ENCODE peak calls at places on chromosomes 16 and 17, in seven cellular contexts. W is fibroblast of lung, V is HCT116, Q is mammary epithelial cell, G is HepG2, T is H9, R is IMR-90. Y is an unnamed sample.
A peak's percentile ranks its signal among the peaks of the same experiment; 100 is the strongest.

GRCh38 chr16:9820481-9821246 is 361.6 kb downstream of the GRIN2A start:
- DNase-seq in W (no peak), V (no peak), Q (no peak), G (no peak), T (peak; percentile 84), R (no peak), Y (no peak)

GRCh38 chr17:1294157-1294717 is 14.8 kb downstream of the TRARG1 start:
- DNase-seq in W (no peak), V (no peak), Q (no peak), G (no peak), T (no peak), R (no peak), Y (no peak)

GRCh38 chr16:23269248-23270091 is 32.6 kb upstream of the SCNN1B start:
- DNase-seq in W (no peak), V (peak; percentile 28), Q (no peak), G (peak; percentile 29), T (no peak), R (no peak), Y (no peak)

GRCh38 chr16:55754056-55754455 is 78.8 kb downstream of the CES1 start:
- DNase-seq in W (no peak), V (no peak), Q (no peak), G (no peak), T (no peak), R (no peak), Y (no peak)

GRCh38 chr16:31438414-31438813 is 4.2 kb downstream of the ZNF843 start:
- DNase-seq in W (no peak), V (no peak), Q (no peak), G (no peak), T (no peak), R (no peak), Y (no peak)

GRCh38 chr16:27345201-27345600 is 31.4 kb downstream of the IL4R start:
- DNase-seq in W (no peak), V (no peak), Q (no peak), G (no peak), T (no peak), R (no peak), Y (no peak)

GRCh38 chr17:74771319-74771914 is 4.7 kb downstream of the NAT9 start:
- DNase-seq in W (no peak), V (no peak), Q (no peak), G (no peak), T (no peak), R (no peak), Y (no peak)

GRCh38 chr16:71626018-71626857 is at the start of gene MARVELD3:
- DNase-seq in W (no peak), V (peak; percentile 76), Q (peak; percentile 71), G (peak; percentile 46), T (peak; percentile 94), R (no peak), Y (peak; percentile 77)

GRCh38 chr17:63984651-63985386 is 12.1 kb upstream of the SCN4A start:
- DNase-seq in W (peak; percentile 91), V (peak; percentile 64), Q (peak; percentile 84), G (peak; percentile 38), T (no peak), R (peak; percentile 91), Y (peak; percentile 63)

GRCh38 chr17:79340771-79341528 is 266.3 kb downstream of the ENGASE start:
- DNase-seq in W (no peak), V (no peak), Q (no peak), G (no peak), T (no peak), R (no peak), Y (no peak)

GRCh38 chr17:61240851-61241468 is 158.7 kb upstream of the TBX2 start:
- DNase-seq in W (no peak), V (no peak), Q (no peak), G (no peak), T (no peak), R (no peak), Y (no peak)

GRCh38 chr17:2982854-2983636 is 80.4 kb downstream of the OR1D5 start:
- DNase-seq in W (peak; percentile 76), V (no peak), Q (no peak), G (no peak), T (peak; percentile 20), R (peak; percentile 89), Y (no peak)

GRCh38 chr16:19666451-19666850 is 51.6 kb downstream of the KNOP1 start:
- DNase-seq in W (no peak), V (no peak), Q (no peak), G (no peak), T (no peak), R (no peak), Y (no peak)

GRCh38 chr17:77736721-77737120 is 221.8 kb upstream of the TNRC6C start:
- DNase-seq in W (no peak), V (no peak), Q (no peak), G (no peak), T (peak; percentile 25), R (no peak), Y (no peak)

GRCh38 chr16:912322-912683 is 58.5 kb downstream of the LMF1 start:
- DNase-seq in W (no peak), V (no peak), Q (no peak), G (no peak), T (no peak), R (no peak), Y (no peak)

GRCh38 chr16:28058839-28059589 is 4.5 kb downstream of the GSG1L start:
- DNase-seq in W (no peak), V (no peak), Q (no peak), G (no peak), T (no peak), R (no peak), Y (no peak)

GRCh38 chr17:64202683-64203430 is 60.2 kb downstream of the TEX2 start:
- DNase-seq in W (peak; percentile 91), V (no peak), Q (peak; percentile 83), G (peak; percentile 55), T (no peak), R (peak; percentile 82), Y (peak; percentile 54)

GRCh38 chr17:19578545-19578944 is 44.9 kb downstream of the SLC47A1 start:
- DNase-seq in W (no peak), V (no peak), Q (no peak), G (no peak), T (no peak), R (no peak), Y (no peak)

GRCh38 chr16:27838536-27839175 is 224.9 kb downstream of the GSG1L start:
- DNase-seq in W (no peak), V (no peak), Q (peak; percentile 20), G (no peak), T (peak; percentile 19), R (no peak), Y (no peak)

GRCh38 chr16:88062341-88062861 is 111.2 kb downstream of the BANP start:
- DNase-seq in W (peak; percentile 91), V (no peak), Q (no peak), G (no peak), T (no peak), R (peak; percentile 78), Y (no peak)

GRCh38 chr16:86517652-86518258 is 7.4 kb downstream of the FOXF1 start:
- DNase-seq in W (peak; percentile 69), V (peak; percentile 51), Q (peak; percentile 27), G (peak; percentile 47), T (peak; percentile 80), R (peak; percentile 88), Y (peak; percentile 34)

DNA sequence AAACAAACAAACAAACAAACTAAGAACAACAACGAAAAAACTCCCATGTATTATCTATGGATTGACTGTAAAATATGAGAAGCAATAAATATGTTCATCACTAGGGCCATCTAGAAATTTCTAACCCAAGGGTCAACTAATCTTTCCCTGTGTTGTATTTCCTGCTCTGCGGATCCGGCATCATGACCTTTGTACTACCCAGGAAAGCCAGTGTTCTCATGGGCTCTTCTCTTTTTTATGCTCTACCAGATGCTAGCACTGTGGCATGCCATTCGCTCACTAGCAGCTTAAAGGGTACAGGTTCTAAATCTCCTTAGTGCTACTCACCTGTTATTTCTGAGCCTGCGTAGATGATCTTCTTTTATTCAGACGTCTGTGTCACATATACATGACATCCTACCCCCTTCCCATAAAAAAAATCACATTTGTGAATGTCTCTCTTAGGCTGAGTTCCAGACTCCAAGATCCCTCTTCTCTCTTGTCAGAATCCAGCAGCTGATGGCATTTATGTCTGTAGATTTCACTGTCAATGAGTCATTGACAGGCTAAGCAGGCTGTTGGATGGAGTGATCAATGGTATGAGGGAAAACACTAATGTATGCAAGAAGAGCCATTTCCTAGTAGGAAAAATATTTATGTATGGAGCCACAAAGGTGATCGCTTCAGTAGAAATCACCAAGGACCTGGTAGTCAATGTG is 100.0 kb downstream of the WWOX start:
- DNase-seq in W (no peak), V (no peak), Q (no peak), G (peak; percentile 73), T (no peak), R (no peak), Y (no peak)
- H3K27ac ChIP-seq in W (no peak overlapping the region), V (no peak overlapping the region), Q (no peak overlapping the region), G (peak overlapping the region; percentile 32), T (no peak overlapping the region), R (no peak overlapping the region), Y (no peak overlapping the region)

DNA sequence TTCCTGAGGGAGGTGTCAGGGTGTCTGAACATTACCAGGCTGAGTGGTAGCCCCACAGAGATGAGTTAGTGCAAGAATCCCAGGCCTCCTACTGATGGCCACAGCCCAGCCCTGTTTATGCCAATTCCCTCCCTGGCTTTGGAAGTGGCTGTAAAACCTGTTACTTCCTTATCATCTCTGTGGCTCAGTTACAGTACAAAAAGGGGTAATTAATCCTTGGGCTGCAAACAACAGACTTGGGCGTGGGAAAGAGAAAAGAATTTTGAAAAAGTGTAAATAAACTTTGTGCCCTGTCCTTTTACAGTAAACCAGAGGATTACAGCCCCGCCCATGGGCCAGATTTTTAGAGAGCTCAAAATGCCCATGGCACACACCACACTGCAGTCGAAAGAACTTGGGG is 73.1 kb upstream of the AXIN2 start:
- DNase-seq in W (no peak), V (no peak), Q (no peak), G (peak; percentile 62), T (no peak), R (no peak), Y (no peak)
- H3K4me2 ChIP-seq in W (no peak overlapping the region), V (no peak overlapping the region), Q (no peak overlapping the region), G (peak overlapping the region; percentile 57), T (no peak overlapping the region), R (no peak overlapping the region), Y (peak overlapping the region; percentile 52)

GRCh38 chr16:66578596-66579531 is at the start of gene CMTM2:
- DNase-seq in W (peak; percentile 28), V (no peak), Q (no peak), G (no peak), T (no peak), R (no peak), Y (no peak)
- H3K27ac ChIP-seq in W (no peak within 1 kb of the TSS), V (no peak within 1 kb of the TSS), Q (no peak within 1 kb of the TSS), G (no peak within 1 kb of the TSS), T (no peak within 1 kb of the TSS), R (peak within 1 kb of the TSS; percentile 24), Y (no peak within 1 kb of the TSS)

GRCh38 chr16:74505011-74505410 is 83.7 kb upstream of the CLEC18B start:
- DNase-seq in W (no peak), V (no peak), Q (no peak), G (no peak), T (no peak), R (no peak), Y (no peak)

GRCh38 chr16:74500907-74501306 is 79.6 kb upstream of the CLEC18B start:
- DNase-seq in W (no peak), V (no peak), Q (no peak), G (no peak), T (no peak), R (no peak), Y (no peak)

GRCh38 chr16:74499114-74499513 is 77.8 kb upstream of the CLEC18B start:
- DNase-seq in W (no peak), V (no peak), Q (no peak), G (no peak), T (no peak), R (no peak), Y (no peak)

GRCh38 chr16:74503412-74503811 is 82.1 kb upstream of the CLEC18B start:
- DNase-seq in W (peak; percentile 11), V (no peak), Q (no peak), G (no peak), T (no peak), R (no peak), Y (no peak)

GRCh38 chr16:74501484-74502479 is 80.5 kb upstream of the CLEC18B start:
- DNase-seq in W (peak; percentile 31), V (no peak), Q (no peak), G (no peak), T (no peak), R (no peak), Y (no peak)
- H3K4me2 ChIP-seq in W (no peak overlapping the region), V (no peak overlapping the region), Q (no peak overlapping the region), G (no peak overlapping the region), T (no peak overlapping the region), R (no peak overlapping the region), Y (no peak overlapping the region)

Y was measured in PC-9.